ENCODE peak calls at places on chromosomes 2 and 18, in six cellular contexts. X is mammary epithelial cell, V is neuronal stem cell, T is lower lobe of right lung, F is bronchial epithelial cell, H is HL-60. U is an unnamed sample.

GRCh38 chr2:33395660-33396249 is 80.7 kb upstream of the RASGRP3 start:
- DNase-seq in X (peak), H (no peak), V (no peak), T (no peak), F (peak), U (no peak)

GRCh38 chr2:197121255-197121654 is 189.3 kb downstream of the ANKRD44 start:
- DNase-seq in F (no peak), X (no peak), T (no peak), H (no peak), V (no peak), U (no peak)

GRCh38 chr2:14779252-14779651 is 146.7 kb downstream of the LRATD1 start:
- DNase-seq in V (no peak), F (peak), H (no peak), T (no peak), X (no peak), U (no peak)

GRCh38 chr2:72630767-72631166 is 195.1 kb downstream of the EXOC6B start:
- DNase-seq in V (no peak), F (peak), X (no peak), T (no peak), H (no peak), U (no peak)

GRCh38 chr2:146489386-146489785 is 1355.4 kb upstream of the ACVR2A start:
- DNase-seq in X (peak), T (no peak), F (peak), V (no peak), H (no peak), U (no peak)

GRCh38 chr2:9984861-9985480 is 33.5 kb downstream of the GRHL1 start:
- DNase-seq in F (peak), T (no peak), X (no peak), H (no peak), V (no peak), U (no peak)

GRCh38 chr2:117128471-117128870 is 686.0 kb upstream of the DDX18 start:
- DNase-seq in H (no peak), V (no peak), F (no peak), X (no peak), T (no peak), U (no peak)

GRCh38 chr18:77263471-77263774 is 13.8 kb downstream of the GALR1 start:
- DNase-seq in F (no peak), H (no peak), T (no peak), X (no peak), V (no peak), U (no peak)

GRCh38 chr18:65422544-65423136 is 328.2 kb upstream of the CDH7 start:
- DNase-seq in X (no peak), V (no peak), T (no peak), H (no peak), F (no peak), U (no peak)

GRCh38 chr2:200377774-200378336 is 71.4 kb downstream of the SPATS2L start:
- DNase-seq in X (peak), T (no peak), F (no peak), V (no peak), H (no peak), U (no peak)

GRCh38 chr2:32902174-32902573 is 44.6 kb upstream of the LTBP1 start:
- DNase-seq in X (no peak), V (no peak), H (no peak), F (no peak), T (no peak), U (no peak)

GRCh38 chr2:145842002-145842401 is 1322.1 kb upstream of the ZEB2 start:
- DNase-seq in V (no peak), H (no peak), F (peak), X (peak), T (no peak), U (peak)

GRCh38 chr18:41347057-41347456 is 608.0 kb upstream of the PIK3C3 start:
- DNase-seq in X (no peak), F (no peak), T (no peak), V (no peak), H (no peak), U (peak)

GRCh38 chr2:189453998-189454397 is 12.7 kb downstream of the WDR75 start:
- DNase-seq in H (no peak), X (no peak), F (no peak), V (no peak), T (no peak), U (no peak)

DNA sequence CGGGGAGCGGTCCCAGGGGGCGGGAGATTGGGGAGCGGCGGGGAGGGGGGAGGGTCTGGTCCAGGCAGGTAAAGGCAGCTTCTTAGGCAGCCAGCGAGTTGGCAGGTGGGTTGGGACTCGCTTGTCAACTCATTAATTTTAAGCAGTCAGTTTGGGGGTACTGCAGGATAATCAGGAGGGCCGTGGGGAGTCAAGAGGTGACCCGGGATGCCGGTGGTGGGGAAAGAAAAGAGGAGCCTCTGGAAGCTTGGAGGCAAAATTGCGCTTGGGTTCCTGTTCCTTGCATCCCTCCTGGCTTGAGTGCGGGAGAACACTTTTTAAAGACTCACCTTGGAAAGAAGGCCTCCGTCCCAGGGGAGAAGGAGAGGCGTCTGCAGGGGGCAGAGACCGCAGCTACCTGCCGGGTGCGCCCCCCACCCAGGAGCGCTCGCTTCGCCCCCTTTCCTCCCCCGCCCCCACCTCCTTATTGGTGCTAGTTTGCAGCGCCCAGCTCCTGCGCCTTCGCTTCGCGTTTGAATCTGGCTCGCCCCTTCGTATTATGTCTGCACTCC is at the start of gene KCNJ3:
- DNase-seq in F (no peak), T (no peak), H (no peak), V (no peak), X (no peak), U (no peak)
- H3K4me3 ChIP-seq in F (no peak), T (peak), H (no peak), V (peak), X (no peak), U (peak)

GRCh38 chr2:79569048-79569447 is 56.2 kb downstream of the CTNNA2 start:
- DNase-seq in T (no peak), V (no peak), X (no peak), F (no peak), H (no peak), U (no peak)
- H3K4me3 ChIP-seq in T (no peak), V (no peak), X (no peak), F (no peak), H (no peak), U (no peak)

GRCh38 chr2:54092940-54093339 is 22.5 kb upstream of the ACYP2 start:
- DNase-seq in V (no peak), H (no peak), T (no peak), X (no peak), F (no peak), U (no peak)
- H3K4me3 ChIP-seq in V (no peak), H (no peak), T (no peak), X (no peak), F (no peak), U (no peak)

GRCh38 chr2:43559391-43560230 is 36.2 kb downstream of the THADA start:
- DNase-seq in H (no peak), F (no peak), X (no peak), T (no peak), V (no peak), U (no peak)
- H3K4me3 ChIP-seq in H (no peak), F (no peak), X (no peak), T (no peak), V (no peak), U (no peak)

DNA sequence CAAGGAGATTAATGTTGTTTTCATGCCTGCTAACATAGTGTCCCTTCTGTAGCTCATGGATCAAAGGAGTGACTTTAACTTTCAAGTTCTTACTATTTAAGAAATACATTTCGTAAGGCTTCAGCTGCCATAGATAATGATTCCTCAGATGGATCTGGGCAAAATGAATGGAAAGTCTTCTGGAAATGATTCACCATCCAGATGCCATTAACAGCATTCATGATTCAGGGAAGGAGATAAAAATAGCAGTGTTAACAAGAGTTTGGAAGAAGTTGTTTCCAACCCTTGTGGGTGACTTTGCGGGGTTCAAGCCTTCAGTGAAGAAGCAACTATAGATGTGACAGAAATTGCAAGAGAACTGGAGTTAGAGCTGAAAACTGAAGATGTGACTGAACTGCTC is 17.0 kb downstream of the VRK2 start:
- DNase-seq in T (no peak), H (no peak), X (peak), F (peak), V (no peak), U (peak)
- H3K4me3 ChIP-seq in T (no peak), H (no peak), X (no peak), F (no peak), V (no peak), U (no peak)

GRCh38 chr2:239283288-239283945 is 117.4 kb downstream of the HDAC4 start:
- DNase-seq in H (no peak), V (no peak), X (no peak), F (no peak), T (no peak), U (no peak)
- H3K4me3 ChIP-seq in H (no peak), V (no peak), X (no peak), F (no peak), T (no peak), U (no peak)

DNA sequence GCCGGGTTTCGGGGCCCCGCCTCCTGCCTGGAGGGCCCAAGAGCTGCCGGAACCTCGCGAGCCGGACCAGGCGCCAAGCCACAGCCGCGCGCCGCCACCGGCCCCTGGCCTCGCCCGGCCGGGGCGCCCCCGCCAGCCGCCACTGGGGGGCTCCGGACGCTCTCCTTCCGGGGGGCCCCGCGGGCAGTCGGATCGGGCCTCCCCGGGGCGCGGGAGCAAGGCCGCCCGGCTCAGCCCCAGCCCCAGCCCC is 17.4 kb upstream of the HAAO start:
- DNase-seq in V (no peak), F (no peak), H (no peak), X (peak), T (peak), U (no peak)
- H3K4me3 ChIP-seq in V (peak), F (peak), H (peak), X (peak), T (peak), U (peak)

GRCh38 chr2:102027703-102028059 is 35.9 kb downstream of the IL1R2 start:
- DNase-seq in V (no peak), H (no peak), F (no peak), T (no peak), X (no peak), U (no peak)
- H3K4me3 ChIP-seq in V (no peak), H (no peak), F (no peak), T (no peak), X (no peak), U (no peak)

U was measured in skeletal muscle cell.